ENCODE peak calls at places on chromosomes 3 and 15, in nine cellular contexts. E is GM23338, A is colonic mucosa, H is transverse colon, K is astrocyte of the spinal cord, T is foreskin fibroblast, Z is AG04449, N is brain microvascular endothelial cell, B is A549. Q is an unnamed sample.

GRCh38 chr3:153881201-153881600 is 240.0 kb upstream of the ARHGEF26 start:
- DNase-seq in K (no peak), E (no peak), T (no peak), Z (no peak), H (no peak), A (no peak), N (no peak), B (no peak), Q (no peak)

GRCh38 chr3:20914260-20914659 is 728.3 kb upstream of the SGO1 start:
- DNase-seq in B (no peak), A (no peak), T (no peak), H (no peak), N (no peak), E (no peak), Z (no peak), K (no peak), Q (no peak)

GRCh38 chr3:52228266-52228665 is 2.8 kb upstream of the TLR9 start:
- DNase-seq in T (no peak), B (no peak), Z (no peak), H (no peak), E (no peak), A (no peak), K (no peak), N (no peak), Q (no peak)

GRCh38 chr3:65871305-65872141 is 167.2 kb downstream of the MAGI1 start:
- DNase-seq in T (no peak), K (peak), E (no peak), Z (no peak), B (no peak), H (peak), A (peak), N (no peak), Q (peak)

GRCh38 chr3:163043074-163043473 is 1546.5 kb downstream of the OTOL1 start:
- DNase-seq in T (peak), H (no peak), B (no peak), A (no peak), K (no peak), N (peak), E (peak), Z (no peak), Q (no peak)

GRCh38 chr15:78620839-78621421 is at the start of gene CHRNA3:
- DNase-seq in N (no peak), Z (no peak), E (peak), H (no peak), B (no peak), T (no peak), A (no peak), K (no peak), Q (no peak)

GRCh38 chr3:115517457-115518050 is 105.8 kb upstream of the GAP43 start:
- DNase-seq in N (no peak), E (no peak), B (no peak), A (no peak), Z (no peak), K (no peak), T (no peak), H (no peak), Q (no peak)

GRCh38 chr15:52505141-52505540 is 23.5 kb downstream of the MYO5A start:
- DNase-seq in T (no peak), E (no peak), B (no peak), N (no peak), Z (no peak), K (no peak), A (no peak), H (no peak), Q (no peak)

GRCh38 chr15:98671060-98672008 is 23.0 kb downstream of the IGF1R start:
- DNase-seq in H (no peak), N (no peak), T (peak), Z (no peak), A (no peak), K (peak), E (peak), B (no peak), Q (no peak)
- H3K4me3 ChIP-seq in H (no peak), N (no peak), T (peak), Z (no peak), A (no peak), K (no peak), E (peak), B (no peak), Q (no peak)

DNA sequence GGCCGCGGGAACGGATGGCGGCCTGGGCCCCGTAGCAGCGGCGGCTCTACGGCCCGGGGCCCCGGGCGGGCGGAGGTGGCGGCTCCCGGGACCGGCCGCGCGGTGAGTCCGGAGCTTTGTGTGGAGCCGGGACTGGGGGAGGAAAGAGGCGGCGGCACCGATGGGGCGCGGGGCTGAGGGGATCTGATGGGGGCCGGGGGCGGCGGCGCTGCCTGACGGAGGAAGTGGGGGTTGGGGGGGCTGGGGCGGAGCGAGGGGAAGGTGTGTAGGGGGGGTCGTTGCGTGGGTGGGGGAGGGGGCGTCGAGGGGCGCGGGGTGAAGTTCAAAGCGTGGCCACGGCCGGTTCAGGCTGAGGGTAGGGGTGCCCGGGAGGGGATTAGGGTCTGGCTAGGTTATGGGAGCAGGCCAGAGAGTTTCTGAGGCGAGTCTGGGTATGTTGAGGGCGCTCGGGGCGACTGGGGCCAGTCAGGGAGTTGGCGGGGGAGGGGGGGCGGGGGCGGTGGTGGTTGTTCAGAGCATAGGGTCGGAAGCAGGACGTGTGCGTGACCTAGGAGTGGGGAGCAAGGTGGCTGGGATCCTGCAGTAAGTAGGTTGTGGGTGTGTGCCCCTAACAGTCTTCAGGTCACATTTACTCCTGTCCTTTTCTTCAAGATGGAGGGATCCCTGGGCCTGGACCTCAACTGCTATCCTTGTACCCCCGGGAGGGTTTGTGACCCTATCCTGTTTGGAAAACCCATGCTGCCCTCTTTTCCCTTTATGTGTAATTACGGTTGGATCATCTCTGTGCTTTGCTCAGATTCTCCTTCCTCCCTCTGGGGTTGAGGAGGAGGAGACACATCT is 579 bp downstream of the ZNF609 start:
- DNase-seq in H (peak), B (peak), N (peak), Z (peak), A (peak), T (peak), K (peak), E (peak), Q (peak)
- H3K4me3 ChIP-seq in H (peak), B (peak), N (peak), Z (peak), A (peak), T (peak), K (peak), E (peak), Q (peak)

GRCh38 chr3:195105841-195106417 is 165.0 kb downstream of the XXYLT1 start:
- DNase-seq in N (no peak), T (no peak), Z (no peak), K (no peak), H (no peak), E (no peak), B (no peak), A (no peak), Q (no peak)
- H3K4me3 ChIP-seq in N (peak), T (no peak), Z (peak), K (peak), H (no peak), E (peak), B (no peak), A (no peak), Q (peak)

GRCh38 chr3:112303811-112304325 is 9.9 kb upstream of the SLC9C1 start:
- DNase-seq in N (peak), K (peak), H (no peak), E (peak), Z (no peak), T (peak), B (no peak), A (no peak), Q (no peak)

GRCh38 chr3:112306825-112307224 is 12.8 kb upstream of the SLC9C1 start:
- DNase-seq in K (no peak), H (no peak), B (no peak), E (no peak), Z (no peak), T (no peak), A (no peak), N (no peak), Q (no peak)

GRCh38 chr3:112302881-112303761 is 9.1 kb upstream of the SLC9C1 start:
- DNase-seq in T (peak), H (no peak), K (no peak), E (peak), Z (no peak), A (no peak), N (no peak), B (no peak), Q (no peak)

GRCh38 chr3:112302061-112302830 is 8.2 kb upstream of the SLC9C1 start:
- DNase-seq in K (no peak), N (peak), B (no peak), T (peak), Z (no peak), A (no peak), E (peak), H (no peak), Q (no peak)

GRCh38 chr3:112304611-112305010 is 10.6 kb upstream of the SLC9C1 start:
- DNase-seq in N (no peak), H (no peak), K (peak), A (no peak), E (peak), B (no peak), T (peak), Z (no peak), Q (no peak)
- H3K4me3 ChIP-seq in N (no peak), H (no peak), K (no peak), A (no peak), E (peak), B (no peak), T (no peak), Z (no peak), Q (no peak)

GRCh38 chr3:39278616-39278935 is 1.3 kb downstream of the CX3CR1 start:
- DNase-seq in B (no peak), K (no peak), A (no peak), E (no peak), T (no peak), H (no peak), Z (no peak), N (no peak), Q (no peak)
- H3K4me3 ChIP-seq in B (no peak), K (no peak), A (no peak), E (no peak), T (no peak), H (no peak), Z (no peak), N (no peak), Q (no peak)

DNA sequence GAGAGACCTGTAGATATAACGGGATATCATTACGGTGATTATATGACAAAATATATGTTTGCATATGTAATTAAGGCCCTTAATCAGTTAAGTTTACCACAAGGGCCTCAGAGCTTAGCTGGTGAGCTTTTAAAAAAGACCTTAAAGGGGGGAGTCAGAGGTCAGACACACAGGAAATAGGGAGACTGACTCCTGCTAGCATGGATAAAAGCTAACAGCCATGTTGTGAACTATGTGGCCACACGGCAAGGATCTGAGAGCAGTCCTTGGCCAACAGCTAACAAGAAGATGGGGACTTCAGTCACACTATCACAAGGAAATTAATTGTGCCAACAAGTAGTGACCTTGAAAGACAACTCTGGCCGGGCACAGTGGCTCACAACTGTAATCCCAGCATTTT is 3.1 kb downstream of the STAG1 start:
- DNase-seq in B (no peak), A (no peak), E (no peak), N (no peak), H (no peak), K (no peak), Z (no peak), T (no peak), Q (no peak)
- H3K4me3 ChIP-seq in B (no peak), A (no peak), E (no peak), N (no peak), H (no peak), K (no peak), Z (no peak), T (peak), Q (no peak)

GRCh38 chr15:68056097-68056865 is 2.2 kb downstream of the PIAS1 start:
- DNase-seq in A (no peak), K (no peak), N (no peak), B (no peak), H (no peak), E (no peak), Z (no peak), T (no peak), Q (no peak)
- H3K4me3 ChIP-seq in A (no peak), K (no peak), N (no peak), B (peak), H (no peak), E (peak), Z (peak), T (peak), Q (peak)

Q was measured in skeletal muscle cell.